ENCODE peak calls at places on chromosome 7, in seven cellular contexts. U is tibial nerve, E is H7, H is hippocampal formation, S is sigmoid colon, A is upper lobe of right lung, F is NCI-H2029. R is an unnamed sample.

GRCh38 chr7:630539-630938 is 96.0 kb upstream of the DNAAF5 start:
- DNase-seq in S (no peak), A (peak), E (peak), H (no peak), F (no peak), U (no peak), R (no peak)

GRCh38 chr7:24891173-24891787 is 88.7 kb downstream of the OSBPL3 start:
- DNase-seq in U (no peak), H (no peak), S (no peak), E (no peak), F (no peak), A (no peak), R (no peak)

GRCh38 chr7:51620690-51621089 is 304.1 kb upstream of the COBL start:
- DNase-seq in H (no peak), A (no peak), E (peak), S (no peak), U (no peak), F (no peak), R (peak)

GRCh38 chr7:130970196-130970595 is 236.2 kb upstream of the KLF14 start:
- DNase-seq in A (no peak), U (no peak), H (no peak), E (no peak), S (no peak), F (no peak), R (no peak)

GRCh38 chr7:14745076-14745475 is 157.5 kb downstream of the DGKB start:
- DNase-seq in H (no peak), F (no peak), S (no peak), A (no peak), U (no peak), E (no peak), R (no peak)

GRCh38 chr7:157165987-157166386 is 27.3 kb downstream of the UBE3C start:
- DNase-seq in U (no peak), A (no peak), F (no peak), H (no peak), S (no peak), E (no peak), R (no peak)

GRCh38 chr7:17422966-17423365 is 124.5 kb downstream of the AHR start:
- DNase-seq in S (no peak), F (no peak), U (no peak), A (no peak), H (no peak), E (no peak), R (no peak)

GRCh38 chr7:33423646-33424020 is 294.3 kb downstream of the BBS9 start:
- DNase-seq in A (no peak), U (peak), E (peak), S (no peak), F (no peak), H (no peak), R (peak)

GRCh38 chr7:36209814-36210183 is 56.7 kb downstream of the EEPD1 start:
- DNase-seq in E (no peak), S (peak), A (no peak), H (no peak), F (no peak), U (no peak), R (no peak)

GRCh38 chr7:134674424-134674823 is 27.8 kb downstream of the BPGM start:
- DNase-seq in F (no peak), A (no peak), S (no peak), U (no peak), E (no peak), H (no peak), R (no peak)

GRCh38 chr7:105876964-105877601 is 684 bp upstream of the ATXN7L1 start:
- DNase-seq in A (peak), E (peak), F (no peak), H (no peak), U (no peak), S (peak), R (peak)

GRCh38 chr7:291302-292092 is 1.5 kb downstream of the FOXL3 start:
- DNase-seq in U (no peak), E (peak), H (no peak), S (no peak), A (peak), F (no peak), R (no peak)

GRCh38 chr7:87566311-87566710 is 34.4 kb downstream of the ABCB1 start:
- DNase-seq in U (no peak), S (no peak), E (no peak), A (no peak), F (no peak), H (no peak), R (no peak)

GRCh38 chr7:143499246-143499645 is 21.6 kb downstream of the TAS2R41 start:
- DNase-seq in H (no peak), A (no peak), F (no peak), S (no peak), U (no peak), E (no peak), R (no peak)

GRCh38 chr7:151309306-151309705 is 32.3 kb upstream of the NUB1 start:
- DNase-seq in U (no peak), F (no peak), A (no peak), E (no peak), S (no peak), H (no peak), R (no peak)

GRCh38 chr7:2074694-2075093 is 158.1 kb downstream of the MAD1L1 start:
- DNase-seq in E (no peak), U (no peak), A (no peak), H (no peak), F (no peak), S (no peak), R (no peak)